ENCODE peak calls at places on chromosomes 5 and 9, in ten cellular contexts. B is globus pallidus; Z is BJ; P is HEK293T; N is AG10803; L is OCI-LY7; M is dorsolateral prefrontal cortex; A is COR-L47; K is omental fat pad; G is activated CD4-positive, alpha-beta T cell treated with anti-CD3 and anti-CD28 coated beads, Interleukin-2, amount 50 U/mL, for 1 hour. F is an unnamed sample.

GRCh38 chr9:74138182-74138581 is 359.0 kb upstream of the RORB start:
- DNase-seq in P (no peak), Z (no peak), A (no peak), G (no peak), B (no peak), L (no peak), K (no peak), M (no peak), N (no peak), F (no peak)

GRCh38 chr5:172686111-172686510 is 45.0 kb downstream of the NEURL1B start:
- DNase-seq in Z (no peak), K (no peak), M (no peak), L (no peak), P (no peak), A (no peak), G (no peak), B (no peak), N (no peak), F (no peak)

GRCh38 chr9:87868635-87869034 is 14.0 kb upstream of the SPATA31E1 start:
- DNase-seq in N (no peak), B (no peak), G (no peak), P (no peak), Z (no peak), L (no peak), A (no peak), M (no peak), K (no peak), F (no peak)

GRCh38 chr9:114395196-114395595 is 7.4 kb upstream of the AKNA start:
- DNase-seq in N (no peak), P (no peak), B (no peak), M (no peak), A (no peak), K (no peak), L (no peak), Z (no peak), G (no peak), F (no peak)

GRCh38 chr9:110714314-110714713 is 45.7 kb downstream of the MUSK start:
- DNase-seq in B (no peak), K (no peak), P (peak; percentile 16), Z (no peak), G (no peak), A (no peak), L (no peak), M (no peak), N (no peak), F (no peak)

GRCh38 chr9:72132052-72132451 is 17.2 kb upstream of the GDA start:
- DNase-seq in A (peak; percentile 14), Z (no peak), M (no peak), L (no peak), K (no peak), G (no peak), P (no peak), N (no peak), B (no peak), F (no peak)

GRCh38 chr5:150210644-150211043 is 20.8 kb downstream of the SLC6A7 start:
- DNase-seq in L (no peak), A (no peak), P (no peak), K (no peak), M (no peak), G (no peak), N (no peak), B (no peak), Z (no peak), F (no peak)

GRCh38 chr9:121233906-121234901 is 32.5 kb upstream of the RAB14 start:
- DNase-seq in L (no peak), B (no peak), Z (no peak), G (no peak), P (no peak), N (peak; percentile 40), M (no peak), A (no peak), K (no peak), F (no peak)

GRCh38 chr5:178210073-178210526 is 5.8 kb downstream of the HNRNPAB start:
- DNase-seq in Z (no peak), L (no peak), G (no peak), K (no peak), M (no peak), A (no peak), B (no peak), N (no peak), P (no peak), F (no peak)

GRCh38 chr9:70263421-70263820 is 4.6 kb downstream of the SMC5 start:
- DNase-seq in P (no peak), K (no peak), Z (no peak), A (no peak), M (no peak), N (peak; percentile 31), L (no peak), G (no peak), B (no peak), F (no peak)

GRCh38 chr5:158382473-158382872 is 523.5 kb upstream of the CLINT1 start:
- DNase-seq in N (peak; percentile 96), P (peak; percentile 24), Z (peak; percentile 89), M (peak; percentile 72), L (no peak), A (no peak), B (no peak), K (peak; percentile 46), G (no peak), F (peak; percentile 3)

GRCh38 chr5:113806250-113806649 is 292.8 kb downstream of the YTHDC2 start:
- DNase-seq in G (no peak), A (peak; percentile 42), P (no peak), Z (peak; percentile 8), N (peak; percentile 64), B (peak; percentile 3), M (no peak), L (no peak), K (no peak), F (no peak)

GRCh38 chr5:154325566-154325965 is 120.2 kb upstream of the SAP30L start:
- DNase-seq in K (no peak), B (no peak), A (no peak), Z (no peak), L (no peak), G (no peak), M (no peak), N (no peak), P (no peak), F (no peak)

GRCh38 chr5:37740331-37741066 is 99.3 kb downstream of the GDNF start:
- DNase-seq in A (no peak), P (no peak), B (no peak), G (no peak), L (no peak), N (peak; percentile 93), K (no peak), M (no peak), Z (peak; percentile 47), F (no peak)

GRCh38 chr5:1052076-1052475 is 43.5 kb downstream of the NKD2 start:
- DNase-seq in K (no peak), Z (no peak), P (no peak), M (no peak), A (no peak), L (no peak), G (no peak), B (no peak), N (no peak), F (no peak)

GRCh38 chr9:10612649-10613398 is at the start of gene PTPRD:
- DNase-seq in G (no peak), Z (no peak), A (peak; percentile 81), P (peak; percentile 50), N (peak; percentile 1), B (no peak), K (no peak), M (peak; percentile 8), L (no peak), F (peak; percentile 15)

GRCh38 chr5:58240286-58240685 is 219.6 kb downstream of the PLK2 start:
- DNase-seq in A (no peak), G (no peak), M (no peak), Z (no peak), L (no peak), N (peak; percentile 53), K (no peak), P (no peak), B (no peak), F (no peak)

GRCh38 chr5:39137391-39138181 is 63.4 kb upstream of the RICTOR start:
- DNase-seq in A (no peak), G (no peak), L (no peak), P (peak; percentile 35), Z (no peak), M (no peak), N (no peak), B (no peak), K (no peak), F (peak; percentile 9)

GRCh38 chr5:96978812-96979449 is 43.1 kb downstream of the LNPEP start:
- DNase-seq in N (peak; percentile 36), L (no peak), M (no peak), P (no peak), K (no peak), B (no peak), Z (peak; percentile 19), G (no peak), A (no peak), F (no peak)